ENCODE peak calls at places on chromosomes 7 and 10, in five cellular contexts. J is K562, B is HepG2, I is H1, X is GM12878. S is an unnamed sample.
A peak's percentile ranks its signal among the peaks of the same experiment; 100 is the strongest.

GRCh38 chr10:115947104-115947503 is 325.9 kb downstream of the GFRA1 start:
- DNase-seq in J (no peak), B (no peak), I (no peak), X (no peak), S (no peak)

GRCh38 chr7:99707096-99707495 is 27.3 kb upstream of the CYP3A5 start:
- DNase-seq in J (no peak), B (no peak), I (no peak), X (no peak), S (no peak)

GRCh38 chr7:79459381-79459780 is 5.9 kb upstream of the MAGI2 start:
- DNase-seq in J (no peak), B (no peak), I (no peak), X (no peak), S (no peak)

GRCh38 chr7:102286237-102287081 is at the start of gene SH2B2:
- DNase-seq in J (peak; percentile 84), B (peak; percentile 53), I (peak; percentile 79), X (no peak), S (no peak)

GRCh38 chr7:130278892-130279690 is 12.4 kb downstream of the CPA2 start:
- DNase-seq in J (no peak), B (no peak), I (no peak), X (no peak), S (no peak)

GRCh38 chr7:44201813-44202212 is 1.0 kb downstream of the YKT6 start:
- DNase-seq in J (peak; percentile 28), B (no peak), I (no peak), X (no peak), S (no peak)

GRCh38 chr10:122354391-122354790 is 20.1 kb upstream of the PLEKHA1 start:
- DNase-seq in J (no peak), B (no peak), I (no peak), X (no peak), S (no peak)

GRCh38 chr10:71747808-71748523 is 25.4 kb downstream of the VSIR start:
- DNase-seq in J (peak; percentile 49), B (no peak), I (no peak), X (peak; percentile 52), S (no peak)

GRCh38 chr7:5064391-5065106 is 18.9 kb downstream of the RBAK start:
- DNase-seq in J (no peak), B (no peak), I (no peak), X (no peak), S (no peak)

GRCh38 chr10:131310904-131311660 is 439 bp downstream of the TCERG1L start:
- DNase-seq in J (no peak), B (no peak), I (peak; percentile 61), X (no peak), S (no peak)

GRCh38 chr10:3853547-3853989 is 68.6 kb upstream of the KLF6 start:
- DNase-seq in J (no peak), B (no peak), I (no peak), X (no peak), S (no peak)

GRCh38 chr10:63150745-63151144 is 17.6 kb downstream of the NRBF2 start:
- DNase-seq in J (no peak), B (no peak), I (no peak), X (no peak), S (no peak)

GRCh38 chr10:63146503-63146902 is 13.4 kb downstream of the NRBF2 start:
- DNase-seq in J (no peak), B (no peak), I (no peak), X (no peak), S (no peak)

GRCh38 chr10:63143984-63144383 is 10.9 kb downstream of the NRBF2 start:
- DNase-seq in J (no peak), B (no peak), I (no peak), X (no peak), S (no peak)

GRCh38 chr10:63142136-63142535 is 9.0 kb downstream of the NRBF2 start:
- DNase-seq in J (no peak), B (no peak), I (no peak), X (no peak), S (no peak)

GRCh38 chr10:63145782-63146181 is 12.7 kb downstream of the NRBF2 start:
- DNase-seq in J (no peak), B (no peak), I (no peak), X (no peak), S (no peak)
- H4K20me1 ChIP-seq in J (peaks cover 14% of the 10 kb centered on the region), B (peaks cover 27% of the 10 kb centered on the region), I (peaks cover 6% of the 10 kb centered on the region), X (no peaks in the 10 kb centered on the region), S (no peaks in the 10 kb centered on the region)

GRCh38 chr7:84469034-84469433 is 274.4 kb upstream of the SEMA3A start:
- DNase-seq in J (no peak), B (no peak), I (no peak), X (no peak), S (no peak)
- TF ChIP-seq SRF in J (no peak), B (no peak), I (no peak), X (no peak), S (no peak)

DNA sequence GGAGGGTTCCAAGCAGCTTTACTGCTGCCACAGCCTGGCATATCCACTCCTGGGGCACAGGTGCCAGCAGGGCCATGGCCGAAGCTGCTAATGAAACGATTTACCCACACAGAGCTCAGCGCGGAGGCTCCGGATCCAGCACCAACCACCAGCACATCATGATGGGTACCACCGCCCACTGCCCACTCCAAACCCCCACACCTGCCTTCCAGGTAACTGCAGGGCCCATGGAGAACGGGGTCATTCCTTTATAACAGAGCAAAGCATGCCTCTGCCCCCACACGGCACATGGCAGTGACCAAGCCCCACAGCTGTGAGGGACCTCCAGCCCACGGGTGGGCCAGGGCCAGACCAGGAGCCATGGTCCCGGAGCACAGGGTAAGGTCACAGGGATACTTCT is 53.2 kb downstream of the EBF3 start:
- DNase-seq in J (no peak), B (no peak), I (no peak), X (no peak), S (no peak)
- H4K20me1 ChIP-seq in J (no peaks in the 10 kb centered on the region), B (no peaks in the 10 kb centered on the region), I (no peaks in the 10 kb centered on the region), X (no peaks in the 10 kb centered on the region), S (no peaks in the 10 kb centered on the region)

GRCh38 chr10:5964736-5965135 is 12.6 kb downstream of the IL15RA start:
- DNase-seq in J (no peak), B (no peak), I (no peak), X (no peak), S (no peak)

GRCh38 chr10:5961405-5962100 is 15.8 kb downstream of the IL15RA start:
- DNase-seq in J (no peak), B (no peak), I (no peak), X (no peak), S (no peak)

GRCh38 chr10:5965266-5965665 is 12.1 kb downstream of the IL15RA start:
- DNase-seq in J (no peak), B (no peak), I (peak; percentile 35), X (no peak), S (no peak)

GRCh38 chr10:5963071-5963470 is 14.3 kb downstream of the IL15RA start:
- DNase-seq in J (no peak), B (no peak), I (no peak), X (no peak), S (no peak)

GRCh38 chr10:5963591-5963990 is 13.8 kb downstream of the IL15RA start:
- DNase-seq in J (no peak), B (no peak), I (no peak), X (no peak), S (no peak)
- TF ChIP-seq SRF in J (no peak), B (no peak), I (no peak), X (no peak), S (no peak)

DNA sequence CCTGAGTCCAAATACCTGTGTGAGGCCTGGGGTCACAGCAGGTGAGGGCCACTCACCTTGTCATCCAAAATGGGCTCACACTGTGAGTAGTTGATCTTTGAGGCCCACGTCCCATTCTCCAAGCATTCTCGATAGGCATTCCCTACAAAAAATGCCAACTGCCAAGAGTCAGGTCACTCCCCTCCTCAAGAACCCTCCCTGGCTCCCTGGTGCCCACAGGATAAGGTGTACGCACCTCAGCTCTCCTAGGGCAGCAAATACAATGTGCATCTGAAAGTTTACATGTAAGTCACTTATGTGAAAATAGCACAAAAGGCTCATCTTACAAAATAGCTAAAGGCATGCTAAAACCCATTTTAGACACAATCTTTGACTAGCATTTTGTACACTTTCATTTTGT is 15.1 kb downstream of the CRHR2 start:
- DNase-seq in J (no peak), B (no peak), I (no peak), X (no peak), S (no peak)
- H4K20me1 ChIP-seq in J (peaks cover 7% of the 10 kb centered on the region), B (no peaks in the 10 kb centered on the region), I (peaks cover 11% of the 10 kb centered on the region), X (no peaks in the 10 kb centered on the region), S (no peaks in the 10 kb centered on the region)

GRCh38 chr10:80046629-80047441 is 31.6 kb upstream of the TMEM254 start:
- DNase-seq in J (peak; percentile 85), B (peak; percentile 41), I (peak; percentile 94), X (no peak), S (peak; percentile 43)
- TF ChIP-seq SRF in J (no peak), B (no peak), I (no peak), X (no peak), S (no peak)

GRCh38 chr7:35558841-35559240 is 136.1 kb downstream of the HERPUD2 start:
- DNase-seq in J (no peak), B (no peak), I (no peak), X (no peak), S (no peak)
- H4K20me1 ChIP-seq in J (no peaks in the 10 kb centered on the region), B (no peaks in the 10 kb centered on the region), I (no peaks in the 10 kb centered on the region), X (no peaks in the 10 kb centered on the region), S (no peaks in the 10 kb centered on the region)

GRCh38 chr7:69780377-69780776 is 182.1 kb downstream of the AUTS2 start:
- DNase-seq in J (no peak), B (no peak), I (no peak), X (no peak), S (no peak)
- TF ChIP-seq SRF in J (no peak), B (no peak), I (no peak), X (no peak), S (no peak)

DNA sequence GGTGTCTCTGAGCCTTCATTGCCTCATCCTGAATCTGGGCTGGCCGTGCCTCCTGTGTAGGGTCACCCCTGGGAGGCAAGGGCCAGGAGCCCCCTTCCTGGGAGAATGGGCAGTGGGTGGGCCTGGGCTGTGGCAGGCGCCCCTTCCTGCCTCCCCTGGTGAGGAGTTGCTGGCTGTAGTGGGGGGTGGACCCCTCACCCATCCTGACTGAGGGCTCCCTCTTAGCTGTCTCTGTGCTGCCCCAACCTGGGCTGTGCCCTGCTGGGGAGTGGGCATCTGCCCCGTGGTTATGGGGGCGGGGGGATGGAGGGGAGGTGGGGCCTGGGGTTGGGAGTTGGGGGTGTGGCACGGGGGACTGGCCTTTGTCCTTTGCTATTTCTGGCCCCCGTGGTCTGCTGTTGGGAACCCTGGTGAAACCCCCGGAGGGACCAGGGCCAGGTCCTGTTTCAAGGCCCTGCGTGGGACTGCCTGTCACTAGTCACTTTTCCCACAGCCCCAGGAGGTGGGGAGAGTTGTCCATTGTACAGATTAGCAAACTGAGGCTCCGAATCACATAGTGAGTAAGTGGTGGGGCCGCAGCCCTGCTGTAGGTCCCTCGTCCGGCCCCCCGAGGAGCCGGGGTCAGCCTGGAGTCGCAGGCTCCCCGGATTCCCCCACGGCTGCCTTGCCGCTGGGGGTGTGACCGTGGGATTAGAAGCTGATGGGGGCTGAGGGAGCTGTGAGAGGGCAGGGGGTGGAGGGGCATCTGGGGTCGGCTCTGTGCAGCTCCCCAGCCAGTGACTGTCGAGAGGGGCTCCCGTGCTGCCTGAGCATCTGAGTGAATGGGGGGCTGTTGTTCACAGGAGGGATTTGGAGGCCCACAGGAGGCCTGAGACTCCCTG is 2.7 kb downstream of the TTYH3 start:
- DNase-seq in J (no peak), B (no peak), I (no peak), X (no peak), S (no peak)
- H4K20me1 ChIP-seq in J (peaks cover 15% of the 10 kb centered on the region), B (peaks cover 35% of the 10 kb centered on the region), I (peaks cover 47% of the 10 kb centered on the region), X (no peaks in the 10 kb centered on the region), S (no peaks in the 10 kb centered on the region)